ENCODE peak calls at places on chromosomes 4 and X, in seven cellular contexts. One of them, this sample, is unnamed.

GRCh38 chr4:149512489-149512888 is 303.2 kb downstream of the IQCM start:
- DNase-seq in transverse colon: no peak
- DNase-seq in left ventricle myocardium superior: no peak
- DNase-seq in naive thymus-derived CD8-positive, alpha-beta T cell: no peak
- DNase-seq in T-helper 2 cell: no peak
- DNase-seq in NCI-H1092 treated with DMSO at 0.1 percent for 48 hours: no peak
- DNase-seq in mucosa of descending colon: no peak
- DNase-seq in this sample: no peak

GRCh38 chr4:183966371-183966770 is 61.3 kb downstream of the STOX2 start:
- DNase-seq in left ventricle myocardium superior: no peak
- DNase-seq in T-helper 2 cell: no peak
- DNase-seq in mucosa of descending colon: no peak
- DNase-seq in naive thymus-derived CD8-positive, alpha-beta T cell: no peak
- DNase-seq in NCI-H1092 treated with DMSO at 0.1 percent for 48 hours: no peak
- DNase-seq in transverse colon: no peak
- DNase-seq in this sample: no peak

GRCh38 chrX:28884823-28885222 is 297.6 kb downstream of the IL1RAPL1 start:
- DNase-seq in naive thymus-derived CD8-positive, alpha-beta T cell: no peak
- DNase-seq in T-helper 2 cell: no peak
- DNase-seq in transverse colon: no peak
- DNase-seq in mucosa of descending colon: no peak
- DNase-seq in NCI-H1092 treated with DMSO at 0.1 percent for 48 hours: no peak
- DNase-seq in left ventricle myocardium superior: no peak
- DNase-seq in this sample: no peak

GRCh38 chr4:139420652-139421051 is 33.3 kb upstream of the RAB33B start:
- DNase-seq in naive thymus-derived CD8-positive, alpha-beta T cell: no peak
- DNase-seq in mucosa of descending colon: no peak
- DNase-seq in left ventricle myocardium superior: no peak
- DNase-seq in transverse colon: no peak
- DNase-seq in NCI-H1092 treated with DMSO at 0.1 percent for 48 hours: no peak
- DNase-seq in T-helper 2 cell: no peak
- DNase-seq in this sample: no peak

GRCh38 chr4:80814266-80814665 is 216.2 kb upstream of the BMP3 start:
- DNase-seq in transverse colon: no peak
- DNase-seq in NCI-H1092 treated with DMSO at 0.1 percent for 48 hours: no peak
- DNase-seq in T-helper 2 cell: no peak
- DNase-seq in left ventricle myocardium superior: no peak
- DNase-seq in naive thymus-derived CD8-positive, alpha-beta T cell: no peak
- DNase-seq in mucosa of descending colon: no peak
- DNase-seq in this sample: no peak

GRCh38 chrX:21838937-21839333 is 482 bp upstream of the MBTPS2 start:
- DNase-seq in naive thymus-derived CD8-positive, alpha-beta T cell: no peak
- DNase-seq in left ventricle myocardium superior: no peak
- DNase-seq in transverse colon: no peak
- DNase-seq in T-helper 2 cell: no peak
- DNase-seq in NCI-H1092 treated with DMSO at 0.1 percent for 48 hours: peak
- DNase-seq in mucosa of descending colon: no peak
- DNase-seq in this sample: no peak

GRCh38 chr4:8871417-8872401 is at the start of gene HMX1:
- DNase-seq in T-helper 2 cell: no peak
- DNase-seq in transverse colon: no peak
- DNase-seq in naive thymus-derived CD8-positive, alpha-beta T cell: no peak
- DNase-seq in NCI-H1092 treated with DMSO at 0.1 percent for 48 hours: no peak
- DNase-seq in left ventricle myocardium superior: peak
- DNase-seq in mucosa of descending colon: no peak
- DNase-seq in this sample: peak

GRCh38 chrX:118221733-118222132 is 105.1 kb upstream of the KLHL13 start:
- DNase-seq in left ventricle myocardium superior: no peak
- DNase-seq in naive thymus-derived CD8-positive, alpha-beta T cell: no peak
- DNase-seq in NCI-H1092 treated with DMSO at 0.1 percent for 48 hours: no peak
- DNase-seq in transverse colon: no peak
- DNase-seq in T-helper 2 cell: no peak
- DNase-seq in mucosa of descending colon: no peak
- DNase-seq in this sample: no peak

GRCh38 chr4:32136081-32136787 is 1416.1 kb downstream of the PCDH7 start:
- DNase-seq in naive thymus-derived CD8-positive, alpha-beta T cell: no peak
- DNase-seq in transverse colon: no peak
- DNase-seq in mucosa of descending colon: no peak
- DNase-seq in left ventricle myocardium superior: no peak
- DNase-seq in T-helper 2 cell: no peak
- DNase-seq in NCI-H1092 treated with DMSO at 0.1 percent for 48 hours: no peak
- DNase-seq in this sample: no peak

GRCh38 chrX:27309406-27309805 is 153.7 kb downstream of the PPP4R3C start:
- DNase-seq in naive thymus-derived CD8-positive, alpha-beta T cell: no peak
- DNase-seq in transverse colon: no peak
- DNase-seq in left ventricle myocardium superior: no peak
- DNase-seq in NCI-H1092 treated with DMSO at 0.1 percent for 48 hours: no peak
- DNase-seq in T-helper 2 cell: no peak
- DNase-seq in mucosa of descending colon: no peak
- DNase-seq in this sample: no peak

GRCh38 chrX:73987166-73987565 is 316.8 kb upstream of the ZCCHC13 start:
- DNase-seq in T-helper 2 cell: no peak
- DNase-seq in transverse colon: no peak
- DNase-seq in mucosa of descending colon: no peak
- DNase-seq in naive thymus-derived CD8-positive, alpha-beta T cell: no peak
- DNase-seq in left ventricle myocardium superior: no peak
- DNase-seq in NCI-H1092 treated with DMSO at 0.1 percent for 48 hours: no peak
- DNase-seq in this sample: no peak

GRCh38 chrX:29478336-29479069 is 736.9 kb upstream of the MAGEB2 start:
- DNase-seq in naive thymus-derived CD8-positive, alpha-beta T cell: no peak
- DNase-seq in left ventricle myocardium superior: no peak
- DNase-seq in transverse colon: peak
- DNase-seq in NCI-H1092 treated with DMSO at 0.1 percent for 48 hours: no peak
- DNase-seq in mucosa of descending colon: peak
- DNase-seq in T-helper 2 cell: no peak
- DNase-seq in this sample: no peak